ENCODE peak calls at places on chromosomes 4 and X, in eight cellular contexts. P is fibroblast of mammary gland; W is kidney epithelial cell; T is stimulated activated CD4-positive, alpha-beta T cell treated with anti-CD3 and anti-CD28 coated beads, Interleukin-1b, Interleukin-23, amount 100 ng/mL, for 48 hours; C is IMR-90; L is BJ; N is anterior cingulate cortex; U is germinal center. I is an unnamed sample.

GRCh38 chrX:130125090-130125489 is 14.8 kb upstream of the ELF4 start:
- DNase-seq in U (no peak), T (no peak), N (no peak), C (no peak), P (peak), W (no peak), L (no peak), I (no peak)

GRCh38 chr4:41632481-41633073 is 94.6 kb downstream of the LIMCH1 start:
- DNase-seq in U (no peak), W (no peak), L (no peak), P (no peak), N (no peak), C (no peak), T (no peak), I (no peak)

GRCh38 chr4:161419822-161420221 is 744.0 kb downstream of the FSTL5 start:
- DNase-seq in W (no peak), L (no peak), T (no peak), U (no peak), C (no peak), P (no peak), N (no peak), I (no peak)

GRCh38 chr4:7415927-7416686 is 18.6 kb downstream of the PSAPL1 start:
- DNase-seq in N (no peak), C (no peak), P (no peak), L (no peak), W (no peak), T (no peak), U (no peak), I (no peak)

GRCh38 chrX:39808471-39808917 is 289.3 kb downstream of the BCOR start:
- DNase-seq in T (no peak), W (peak), N (no peak), L (peak), P (peak), U (no peak), C (peak), I (no peak)

GRCh38 chr4:2363951-2364653 is 54.3 kb downstream of the ZFYVE28 start:
- DNase-seq in L (no peak), T (no peak), N (no peak), W (no peak), C (no peak), P (no peak), U (no peak), I (no peak)

GRCh38 chr4:38842998-38843397 is 13.6 kb downstream of the TLR6 start:
- DNase-seq in P (no peak), N (no peak), L (no peak), W (no peak), C (no peak), T (no peak), U (no peak), I (no peak)

GRCh38 chr4:8365951-8366350 is 74.6 kb downstream of the ACOX3 start:
- DNase-seq in T (no peak), P (no peak), C (no peak), L (no peak), N (no peak), U (no peak), W (no peak), I (no peak)

GRCh38 chr4:53763813-53764597 is 172.7 kb upstream of the LNX1 start:
- DNase-seq in T (no peak), W (no peak), U (no peak), C (peak), L (peak), P (peak), N (no peak), I (no peak)

GRCh38 chrX:83984961-83985360 is 124.0 kb downstream of the CYLC1 start:
- DNase-seq in U (no peak), W (no peak), C (no peak), P (no peak), T (no peak), L (no peak), N (no peak), I (no peak)

GRCh38 chrX:131812847-131813825 is 210.0 kb upstream of the STK26 start:
- DNase-seq in P (peak), W (no peak), T (peak), N (no peak), L (no peak), U (peak), C (peak), I (peak)

GRCh38 chr4:2831611-2832308 is 11.9 kb upstream of the ADD1 start:
- DNase-seq in C (no peak), L (no peak), T (no peak), U (no peak), N (no peak), P (no peak), W (no peak), I (no peak)

GRCh38 chr4:53986062-53986461 is 78.3 kb downstream of the CHIC2 start:
- DNase-seq in U (no peak), C (no peak), T (no peak), W (no peak), N (no peak), L (no peak), P (no peak), I (no peak)

GRCh38 chr4:2341261-2341841 is 77.1 kb downstream of the ZFYVE28 start:
- DNase-seq in U (no peak), N (no peak), T (no peak), W (no peak), P (no peak), C (no peak), L (no peak), I (no peak)

GRCh38 chr4:48546336-48546735 is 56.3 kb downstream of the ZAR1 start:
- DNase-seq in P (peak), W (no peak), U (no peak), T (peak), L (no peak), N (no peak), C (peak), I (no peak)

GRCh38 chr4:107825072-107825789 is 499 bp downstream of the SGMS2 start:
- DNase-seq in L (no peak), N (peak), C (peak), P (peak), U (peak), T (peak), W (peak), I (no peak)

GRCh38 chr4:122044496-122044895 is 92.6 kb upstream of the TRPC3 start:
- DNase-seq in W (no peak), L (no peak), T (no peak), P (no peak), C (peak), U (no peak), N (no peak), I (no peak)

GRCh38 chr4:164345756-164346155 is 408.2 kb upstream of the SMIM31 start:
- DNase-seq in T (no peak), P (peak), U (no peak), C (peak), W (no peak), L (no peak), N (no peak), I (no peak)

GRCh38 chr4:76758290-76758882 is 139.6 kb downstream of the SOWAHB start:
- DNase-seq in W (no peak), T (no peak), U (peak), L (no peak), N (no peak), P (peak), C (peak), I (no peak)

GRCh38 chr4:43399726-43400125 is 507.2 kb downstream of the GRXCR1 start:
- DNase-seq in N (no peak), C (no peak), T (no peak), P (no peak), L (no peak), U (no peak), W (no peak), I (no peak)

GRCh38 chr4:119825696-119826095 is 197.1 kb upstream of the PDE5A start:
- DNase-seq in C (peak), N (no peak), U (no peak), T (no peak), P (no peak), L (no peak), W (no peak), I (no peak)

GRCh38 chr4:110904435-110905050 is 281.7 kb upstream of the PITX2 start:
- DNase-seq in T (no peak), L (no peak), W (no peak), N (no peak), C (peak), U (no peak), P (peak), I (no peak)